ENCODE peak calls at places on chromosomes 11 and 22, in ten cellular contexts. A is thyroid gland, U is IMR-90, K is right lobe of liver, H is body of pancreas, R is ovary, Q is HCT116, G is Peyer's patch, O is heart left ventricle, L is stomach. V is an unnamed sample. For H3K36me3, the result is how much of the 10 kb centered on the place peaks cover.

GRCh38 chr11:125036933-125037332 is 26.2 kb upstream of the SLC37A2 start:
- DNase-seq in A (no peak), U (peak), K (no peak), H (no peak), R (no peak), Q (no peak), G (no peak), O (no peak), L (no peak), V (no peak)

GRCh38 chr22:39579909-39580571 is 9.5 kb downstream of the CACNA1I start:
- DNase-seq in A (no peak), U (no peak), K (no peak), H (no peak), R (no peak), Q (no peak), G (no peak), O (no peak), L (no peak), V (no peak)

GRCh38 chr11:128052912-128053641 is 534.3 kb downstream of the ETS1 start:
- DNase-seq in A (no peak), U (peak), K (no peak), H (no peak), R (no peak), Q (no peak), G (no peak), O (no peak), L (no peak), V (no peak)

GRCh38 chr22:50444663-50445062 is 30.2 kb downstream of the SBF1 start:
- DNase-seq in A (peak), U (peak), K (no peak), H (peak), R (peak), Q (peak), G (peak), O (peak), L (peak), V (peak)

GRCh38 chr22:17443413-17444203 is 74.3 kb downstream of the CECR2 start:
- DNase-seq in A (no peak), U (no peak), K (no peak), H (no peak), R (no peak), Q (no peak), G (no peak), O (no peak), L (no peak), V (no peak)

GRCh38 chr11:67404515-67405195 is 772 bp downstream of the TBC1D10C start:
- DNase-seq in A (peak), U (no peak), K (no peak), H (no peak), R (no peak), Q (no peak), G (peak), O (peak), L (no peak), V (no peak)

GRCh38 chr11:12019337-12019736 is 10.9 kb upstream of the DKK3 start:
- DNase-seq in A (no peak), U (peak), K (no peak), H (no peak), R (peak), Q (no peak), G (no peak), O (peak), L (peak), V (no peak)

GRCh38 chr11:68043349-68044144 is 4.7 kb downstream of the TCIRG1 start:
- DNase-seq in A (no peak), U (peak), K (peak), H (peak), R (peak), Q (no peak), G (peak), O (peak), L (no peak), V (peak)

GRCh38 chr11:112280268-112281126 is 19.8 kb upstream of the PLET1 start:
- DNase-seq in A (peak), U (peak), K (peak), H (peak), R (peak), Q (peak), G (peak), O (no peak), L (peak), V (peak)

GRCh38 chr11:20243974-20244373 is 83.7 kb upstream of the DBX1 start:
- DNase-seq in A (no peak), U (no peak), K (no peak), H (no peak), R (no peak), Q (no peak), G (no peak), O (no peak), L (no peak), V (no peak)

GRCh38 chr11:119320593-119321524 is 3.9 kb upstream of the MCAM start:
- DNase-seq in A (no peak), U (peak), K (peak), H (peak), R (peak), Q (no peak), G (peak), O (peak), L (peak), V (no peak)

GRCh38 chr22:22882033-22882717 is 5.4 kb upstream of the IGLL5 start:
- DNase-seq in A (no peak), U (no peak), K (no peak), H (no peak), R (no peak), Q (no peak), G (no peak), O (no peak), L (no peak), V (no peak)

GRCh38 chr11:84969103-84969502 is 658.0 kb downstream of the DLG2 start:
- DNase-seq in A (no peak), U (no peak), K (no peak), H (no peak), R (no peak), Q (no peak), G (no peak), O (peak), L (no peak), V (no peak)

GRCh38 chr22:37626144-37626543 is 13.3 kb upstream of the SH3BP1 start:
- DNase-seq in A (no peak), U (peak), K (peak), H (peak), R (peak), Q (no peak), G (no peak), O (peak), L (peak), V (no peak)

GRCh38 chr11:78926633-78927347 is 352.1 kb upstream of the NARS2 start:
- DNase-seq in A (no peak), U (peak), K (no peak), H (no peak), R (no peak), Q (no peak), G (no peak), O (no peak), L (no peak), V (no peak)

GRCh38 chr11:48087974-48088681 is 107.8 kb downstream of the PTPRJ start:
- DNase-seq in A (peak), U (no peak), K (no peak), H (peak), R (no peak), Q (no peak), G (peak), O (no peak), L (peak), V (peak)

GRCh38 chr11:123062892-123063395 is 1.0 kb upstream of the HSPA8 start:
- DNase-seq in A (no peak), U (peak), K (no peak), H (no peak), R (no peak), Q (no peak), G (no peak), O (no peak), L (no peak), V (no peak)

GRCh38 chr11:112355726-112356125 is 95.1 kb upstream of the PLET1 start:
- DNase-seq in A (peak), U (peak), K (no peak), H (no peak), R (peak), Q (peak), G (no peak), O (no peak), L (peak), V (peak)

GRCh38 chr22:31094741-31095140 is 12.6 kb downstream of the SELENOM start:
- DNase-seq in A (no peak), U (no peak), K (no peak), H (no peak), R (no peak), Q (no peak), G (no peak), O (no peak), L (no peak), V (no peak)
- H3K36me3 ChIP-seq in A (under half), U (half or more), K (under half), H (under half), R (under half), Q (under half), G (under half), O (half or more), L (half or more), V (under half)

GRCh38 chr11:3854660-3854976 is 846 bp upstream of the STIM1 start:
- DNase-seq in A (no peak), U (no peak), K (no peak), H (no peak), R (no peak), Q (no peak), G (no peak), O (no peak), L (no peak), V (no peak)

GRCh38 chr11:3853545-3853842 is 2.0 kb upstream of the STIM1 start:
- DNase-seq in A (no peak), U (no peak), K (no peak), H (no peak), R (no peak), Q (no peak), G (no peak), O (no peak), L (no peak), V (no peak)

GRCh38 chr11:3855808-3856491 is 486 bp downstream of the STIM1 start:
- DNase-seq in A (peak), U (no peak), K (peak), H (peak), R (peak), Q (no peak), G (peak), O (peak), L (peak), V (peak)

GRCh38 chr11:3853935-3854659 is 1.4 kb upstream of the STIM1 start:
- DNase-seq in A (peak), U (no peak), K (no peak), H (peak), R (no peak), Q (no peak), G (peak), O (no peak), L (peak), V (no peak)

DNA sequence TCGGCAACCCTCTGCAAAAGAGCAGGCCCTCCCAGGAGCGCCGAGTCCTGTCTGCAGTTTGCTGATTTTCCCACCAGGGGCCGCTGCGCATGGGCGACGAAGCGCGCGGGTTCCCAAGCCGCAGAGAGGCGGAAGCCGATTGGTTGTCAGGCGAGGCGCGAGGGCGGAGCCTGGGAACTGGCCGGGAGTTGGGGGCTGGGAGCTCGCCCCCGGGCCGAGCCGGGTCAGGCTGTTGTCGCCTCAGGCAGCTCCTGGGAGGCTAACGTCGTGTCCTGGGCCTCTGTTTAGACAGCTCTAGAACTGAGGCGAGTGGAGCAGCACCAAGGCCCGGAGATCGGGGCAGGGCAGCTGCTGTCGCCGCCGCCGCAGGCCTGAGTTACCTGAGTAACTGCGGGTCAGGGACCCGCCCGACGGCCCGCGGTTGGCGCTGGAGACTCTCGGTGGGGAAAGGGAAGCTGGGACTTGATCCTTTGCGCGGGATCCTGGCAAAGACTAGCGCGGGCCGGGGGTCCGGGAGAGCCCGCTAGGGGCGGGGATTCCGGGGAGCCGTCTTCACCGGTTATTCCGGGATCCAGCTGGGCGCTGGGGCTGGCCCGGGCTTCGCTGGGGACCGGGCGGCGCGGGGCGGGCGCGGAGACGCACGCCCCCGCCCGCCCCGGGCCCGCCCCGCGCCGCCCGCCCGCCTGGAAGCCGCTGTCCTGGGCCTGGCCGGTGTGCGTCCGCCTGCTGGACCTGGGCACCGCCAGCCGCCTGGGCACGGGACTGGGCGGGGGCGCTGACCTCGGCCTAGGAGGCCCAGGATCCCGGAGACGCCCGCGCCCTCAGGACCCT is at the start of gene STIM1:
- DNase-seq in A (peak), U (peak), K (peak), H (peak), R (peak), Q (peak), G (peak), O (peak), L (peak), V (peak)
- TF ChIP-seq POLR2A in A (peak), U (peak), K (peak), H (peak), R (peak), Q (no peak), G (peak), O (peak), L (peak), V (peak)

DNA sequence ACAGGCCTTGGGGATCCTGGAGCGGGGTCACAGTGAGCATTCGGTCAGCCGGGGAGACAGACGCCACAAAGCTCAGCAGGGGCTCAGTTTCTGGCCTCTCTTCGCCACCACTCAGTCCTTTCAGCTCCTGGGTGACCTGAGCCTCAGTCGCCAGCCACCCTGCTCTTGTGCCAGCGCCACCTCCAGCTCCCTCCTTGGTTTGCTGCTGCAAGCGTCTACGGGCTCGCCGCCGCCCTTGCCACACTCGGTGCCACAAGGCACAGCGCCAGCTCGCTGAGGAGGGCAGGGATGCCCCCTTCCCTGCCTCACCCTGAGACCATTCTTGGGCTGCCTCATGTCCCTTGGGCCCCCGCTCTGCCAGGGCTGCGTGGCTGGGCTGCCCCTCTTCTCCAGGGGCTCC is 1.5 kb upstream of the EEF1G start:
- DNase-seq in A (no peak), U (no peak), K (peak), H (peak), R (no peak), Q (no peak), G (peak), O (no peak), L (peak), V (no peak)
- H3K36me3 ChIP-seq in A (under half), U (under half), K (half or more), H (under half), R (under half), Q (under half), G (under half), O (half or more), L (under half), V (half or more)

GRCh38 chr11:10857604-10858504 is at the start of gene ZBED5:
- DNase-seq in A (peak), U (peak), K (peak), H (peak), R (peak), Q (peak), G (peak), O (peak), L (peak), V (peak)
- TF ChIP-seq POLR2A in A (peak), U (peak), K (peak), H (peak), R (peak), Q (peak), G (peak), O (peak), L (peak), V (peak)

DNA sequence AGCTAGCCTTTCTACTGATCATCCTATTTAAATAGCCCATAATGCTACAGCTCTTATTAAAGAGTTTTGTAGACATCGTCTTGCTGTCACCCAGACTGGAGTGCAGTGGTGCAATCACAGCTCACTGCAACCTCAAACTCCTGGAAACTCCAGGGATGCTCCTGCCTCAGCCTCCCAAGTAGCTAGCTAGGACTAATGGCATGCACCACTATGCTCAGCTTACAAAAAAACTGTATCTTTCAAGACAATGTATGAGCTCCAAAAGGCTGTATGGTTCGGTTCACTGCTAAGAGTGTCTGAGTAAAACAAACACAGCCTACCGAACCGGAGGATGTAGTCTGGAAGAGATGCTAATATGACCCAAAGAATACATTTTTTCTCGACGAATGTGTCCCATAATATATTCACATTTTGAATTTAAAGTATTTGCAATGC is 2.6 kb downstream of the TAF1D start:
- DNase-seq in A (no peak), U (no peak), K (no peak), H (no peak), R (no peak), Q (no peak), G (no peak), O (no peak), L (no peak), V (no peak)
- H3K36me3 ChIP-seq in A (under half), U (under half), K (half or more), H (under half), R (under half), Q (half or more), G (under half), O (half or more), L (under half), V (under half)